ENCODE peak calls at places on chromosomes 1 and 21, in four cellular contexts. M is H1, J is GM12878, V is HepG2. L is an unnamed sample. For H3K9me3, the result is how much of the 10 kb centered on the place peaks cover.

GRCh38 chr21:17921579-17922530 is 102.7 kb upstream of the C21orf91 start:
- DNase-seq in M (no peak), J (no peak), V (no peak), L (no peak)

GRCh38 chr21:45910548-45911221 is 70.9 kb upstream of the COL6A1 start:
- DNase-seq in M (no peak), J (no peak), V (no peak), L (no peak)

GRCh38 chr1:109253803-109254620 is 4.7 kb downstream of the CELSR2 start:
- DNase-seq in M (no peak), J (no peak), V (peak), L (no peak)

GRCh38 chr1:30915491-30916230 is 7.1 kb upstream of the SDC3 start:
- DNase-seq in M (no peak), J (no peak), V (no peak), L (no peak)

GRCh38 chr1:238380167-238380566 is 489.4 kb upstream of the ZP4 start:
- DNase-seq in M (no peak), J (no peak), V (no peak), L (peak)

GRCh38 chr1:43541721-43542401 is 11.2 kb downstream of the PTPRF start:
- DNase-seq in M (no peak), J (no peak), V (peak), L (no peak)

GRCh38 chr1:233453433-233454200 is 126.1 kb downstream of the MAP3K21 start:
- DNase-seq in M (no peak), J (no peak), V (no peak), L (no peak)

GRCh38 chr21:33229776-33230517 is at the start of gene IFNAR2:
- DNase-seq in M (peak), J (no peak), V (peak), L (peak)

GRCh38 chr1:8370046-8370881 is 52.4 kb downstream of the SLC45A1 start:
- DNase-seq in M (no peak), J (no peak), V (no peak), L (no peak)

GRCh38 chr1:93178418-93178817 is 1.8 kb downstream of the TMED5 start:
- DNase-seq in M (no peak), J (no peak), V (peak), L (no peak)

GRCh38 chr1:38929476-38929875 is 12.2 kb downstream of the RHBDL2 start:
- DNase-seq in M (peak), J (no peak), V (no peak), L (no peak)

GRCh38 chr1:14945132-14946010 is 208.2 kb upstream of the TMEM51 start:
- DNase-seq in M (peak), J (no peak), V (no peak), L (no peak)

DNA sequence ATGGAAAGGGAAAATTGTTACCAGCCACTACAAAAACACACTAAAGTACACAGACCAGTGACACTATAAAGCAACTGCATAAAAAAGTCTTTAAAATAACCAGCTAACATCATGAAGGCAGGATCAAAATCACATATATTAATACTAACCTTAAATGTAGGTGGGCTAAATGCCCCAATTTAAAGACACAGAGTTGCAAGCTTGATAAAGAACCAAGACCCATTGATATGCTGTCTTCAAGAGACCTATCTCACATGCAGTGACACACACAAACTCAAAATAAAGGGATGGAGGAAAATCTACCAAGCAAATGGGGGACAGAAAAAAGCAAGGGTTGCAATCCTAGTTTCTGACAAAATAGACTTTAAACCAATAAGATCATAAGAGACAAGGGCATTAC is 246.3 kb downstream of the SEC16B start:
- DNase-seq in M (no peak), J (no peak), V (no peak), L (no peak)
- H3K9me3 ChIP-seq in M (under half), J (under half), V (under half), L (under half)

GRCh38 chr1:85572574-85572973 is 8.0 kb upstream of the CCN1 start:
- DNase-seq in M (peak), J (no peak), V (no peak), L (no peak)

GRCh38 chr1:85573348-85573747 is 7.2 kb upstream of the CCN1 start:
- DNase-seq in M (no peak), J (no peak), V (no peak), L (no peak)

GRCh38 chr1:85570446-85571180 is 9.9 kb upstream of the CCN1 start:
- DNase-seq in M (peak), J (no peak), V (no peak), L (no peak)

GRCh38 chr1:85571181-85571540 is 9.4 kb upstream of the CCN1 start:
- DNase-seq in M (peak), J (no peak), V (peak), L (no peak)

DNA sequence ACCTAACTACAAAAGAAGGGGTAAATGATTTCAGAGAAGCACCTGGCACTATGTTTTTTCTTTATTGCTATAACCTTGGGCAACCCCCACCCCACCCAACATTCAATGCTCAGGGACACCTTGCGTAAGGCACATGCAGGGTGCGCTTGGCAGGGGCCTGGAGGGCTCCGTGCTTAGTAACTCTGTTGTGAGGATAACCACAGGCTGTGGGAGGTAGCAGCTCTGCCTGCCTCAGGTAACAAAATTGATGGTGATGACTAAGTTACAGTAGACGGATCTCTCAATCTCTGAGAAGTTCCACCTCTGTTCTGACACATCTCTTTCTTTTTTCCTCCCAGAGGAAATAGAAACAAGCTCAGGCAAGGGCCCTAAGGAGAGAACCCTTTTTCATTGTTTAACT is 8.7 kb upstream of the CCN1 start:
- DNase-seq in M (peak), J (no peak), V (no peak), L (no peak)
- TF ChIP-seq SUZ12 in M (no peak), J (no peak), V (no peak), L (no peak)

GRCh38 chr1:167328306-167328705 is 107.6 kb downstream of the POU2F1 start:
- DNase-seq in M (no peak), J (peak), V (no peak), L (no peak)

GRCh38 chr1:167317463-167317862 is 96.8 kb downstream of the POU2F1 start:
- DNase-seq in M (no peak), J (no peak), V (no peak), L (no peak)

GRCh38 chr1:167325151-167325550 is 104.5 kb downstream of the POU2F1 start:
- DNase-seq in M (no peak), J (no peak), V (no peak), L (no peak)

GRCh38 chr1:167322483-167322882 is 101.8 kb downstream of the POU2F1 start:
- DNase-seq in M (no peak), J (no peak), V (no peak), L (no peak)
- H3K9me3 ChIP-seq in M (under half), J (under half), V (half or more), L (half or more)

GRCh38 chr21:43994646-43995045 is 17.5 kb upstream of the TRAPPC10 start:
- DNase-seq in M (no peak), J (no peak), V (no peak), L (no peak)
- TF ChIP-seq SUZ12 in M (no peak), J (no peak), V (no peak), L (no peak)

GRCh38 chr1:2820731-2821372 is 19.4 kb upstream of the TTC34 start:
- DNase-seq in M (no peak), J (no peak), V (no peak), L (no peak)
- H3K9me3 ChIP-seq in M (half or more), J (under half), V (under half), L (under half)

GRCh38 chr1:53733975-53734649 is 4.9 kb downstream of the GLIS1 start:
- DNase-seq in M (no peak), J (no peak), V (no peak), L (no peak)

GRCh38 chr1:53732912-53733317 is 6.0 kb downstream of the GLIS1 start:
- DNase-seq in M (no peak), J (no peak), V (no peak), L (no peak)

GRCh38 chr1:53734650-53735211 is 4.2 kb downstream of the GLIS1 start:
- DNase-seq in M (no peak), J (no peak), V (no peak), L (no peak)

GRCh38 chr1:53732409-53732808 is 6.6 kb downstream of the GLIS1 start:
- DNase-seq in M (no peak), J (no peak), V (no peak), L (no peak)

DNA sequence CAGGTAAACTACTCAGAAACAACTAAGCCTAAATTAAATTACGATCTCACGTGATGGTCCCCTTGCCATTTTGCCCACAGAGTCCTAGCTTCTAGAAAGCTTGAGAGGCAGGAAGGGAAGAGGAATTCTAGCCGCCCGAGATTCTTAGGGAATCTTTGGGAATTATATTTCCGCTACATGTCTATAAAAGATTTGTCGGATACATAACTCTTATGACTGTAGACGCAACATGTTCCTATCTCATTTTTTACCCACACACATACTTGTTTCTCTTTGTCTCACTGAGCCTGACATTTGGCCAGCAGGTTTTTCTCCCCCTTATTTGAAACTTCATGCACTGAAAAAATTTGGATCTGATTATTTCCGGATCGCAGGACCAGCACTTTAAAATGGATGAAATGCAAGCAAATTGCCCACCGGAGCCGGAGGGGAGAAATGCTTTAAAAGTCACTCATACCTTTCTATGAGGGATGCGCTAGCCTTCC is 5.5 kb downstream of the GLIS1 start:
- DNase-seq in M (no peak), J (no peak), V (no peak), L (no peak)
- TF ChIP-seq SUZ12 in M (no peak), J (no peak), V (no peak), L (no peak)